ENCODE peak calls at places on chromosomes 1 and 21, in six cellular contexts. I is Calu3, M is iris pigment epithelial cell, G is transverse colon, Z is bronchial epithelial cell, X is non-pigmented ciliary epithelial cell. Q is an unnamed sample.

GRCh38 chr1:13482600-13482999 is 31.2 kb downstream of the LRRC38 start:
- DNase-seq in I (no peak), M (no peak), G (no peak), Z (no peak), X (no peak), Q (no peak)

GRCh38 chr1:205532026-205532891 is 27.8 kb downstream of the CDK18 start:
- DNase-seq in I (no peak), M (no peak), G (no peak), Z (no peak), X (no peak), Q (no peak)

GRCh38 chr1:42456754-42457089 is 379 bp downstream of the PPCS start:
- DNase-seq in I (peak), M (peak), G (peak), Z (peak), X (peak), Q (peak)

GRCh38 chr1:85240659-85241058 is 18.8 kb downstream of the C1orf52 start:
- DNase-seq in I (no peak), M (peak), G (no peak), Z (no peak), X (no peak), Q (no peak)

GRCh38 chr1:93600663-93601062 is 81.0 kb downstream of the BCAR3 start:
- DNase-seq in I (no peak), M (no peak), G (no peak), Z (no peak), X (no peak), Q (no peak)

GRCh38 chr21:39705849-39706248 is 39.1 kb upstream of the IGSF5 start:
- DNase-seq in I (no peak), M (peak), G (no peak), Z (peak), X (no peak), Q (peak)

GRCh38 chr1:21669287-21670058 is at the start of gene RAP1GAP:
- DNase-seq in I (no peak), M (no peak), G (peak), Z (no peak), X (no peak), Q (no peak)

GRCh38 chr1:10693497-10694273 is 102.8 kb downstream of the CASZ1 start:
- DNase-seq in I (peak), M (peak), G (peak), Z (no peak), X (no peak), Q (peak)

GRCh38 chr21:42003051-42003461 is 7.1 kb downstream of the ZBTB21 start:
- DNase-seq in I (no peak), M (peak), G (no peak), Z (peak), X (no peak), Q (peak)

GRCh38 chr1:28411656-28412055 is 42.1 kb downstream of the PHACTR4 start:
- DNase-seq in I (no peak), M (no peak), G (no peak), Z (no peak), X (no peak), Q (no peak)